ENCODE peak calls at places on chromosomes 5 and 9, in six cellular contexts. J, U, B, L, S and T are unnamed samples.

GRCh38 chr5:83516962-83517750 is 45.6 kb downstream of the VCAN start:
- DNase-seq in J (no peak), U (no peak), B (no peak), L (no peak), S (no peak), T (no peak)

GRCh38 chr9:6441269-6441668 is 28.3 kb downstream of the UHRF2 start:
- DNase-seq in J (no peak), U (no peak), B (no peak), L (no peak), S (no peak), T (no peak)

GRCh38 chr5:43190755-43191603 is 1.0 kb upstream of the NIM1K start:
- DNase-seq in J (no peak), U (no peak), B (no peak), L (no peak), S (no peak), T (no peak)

GRCh38 chr5:80745490-80745889 is 90.7 kb upstream of the DHFR start:
- DNase-seq in J (no peak), U (no peak), B (no peak), L (no peak), S (no peak), T (no peak)

GRCh38 chr9:111037744-111038335 is 430 bp downstream of the LPAR1 start:
- DNase-seq in J (no peak), U (peak), B (no peak), L (peak), S (no peak), T (no peak)

GRCh38 chr9:21770877-21771560 is 31.4 kb upstream of the MTAP start:
- DNase-seq in J (no peak), U (no peak), B (no peak), L (no peak), S (no peak), T (no peak)

GRCh38 chr9:137647096-137647709 is 28.4 kb downstream of the EHMT1 start:
- DNase-seq in J (no peak), U (no peak), B (no peak), L (no peak), S (no peak), T (no peak)

GRCh38 chr5:107241841-107242240 is 428.9 kb downstream of the EFNA5 start:
- DNase-seq in J (no peak), U (no peak), B (no peak), L (no peak), S (no peak), T (no peak)

GRCh38 chr9:137176302-137177182 is 4.7 kb upstream of the TMEM210 start:
- DNase-seq in J (no peak), U (no peak), B (no peak), L (peak), S (peak), T (peak)

GRCh38 chr9:121609845-121610637 is 41.4 kb upstream of the DAB2IP start:
- DNase-seq in J (no peak), U (no peak), B (no peak), L (no peak), S (no peak), T (no peak)

GRCh38 chr9:133088756-133089155 is 27.0 kb downstream of the CEL start:
- DNase-seq in J (no peak), U (no peak), B (no peak), L (no peak), S (no peak), T (no peak)

GRCh38 chr5:93756372-93756771 is 15.0 kb upstream of the POU5F2 start:
- DNase-seq in J (no peak), U (no peak), B (no peak), L (no peak), S (no peak), T (no peak)